ENCODE peak calls at places on chromosomes 13 and 19, in ten cellular contexts. U, N, T, K, W, E, O, C, J and I are unnamed samples.

GRCh38 chr13:23979361-23980159 is 82.3 kb upstream of the C1QTNF9B start:
- DNase-seq in U (peak; percentile 41), N (peak; percentile 24), T (peak; percentile 85), K (peak; percentile 82), W (peak; percentile 20), E (peak; percentile 29), O (no peak), C (peak; percentile 44), J (no peak), I (peak; percentile 69)

GRCh38 chr13:90091611-90092010 is 1255.9 kb upstream of the MIR17HG start:
- DNase-seq in U (no peak), N (no peak), T (no peak), K (no peak), W (no peak), E (no peak), O (no peak), C (no peak), J (no peak), I (no peak)

GRCh38 chr13:28286263-28286662 is 147.9 kb downstream of the PAN3 start:
- DNase-seq in U (no peak), N (no peak), T (no peak), K (no peak), W (no peak), E (no peak), O (no peak), C (no peak), J (no peak), I (no peak)

GRCh38 chr19:58406818-58407657 is 1.4 kb upstream of the ZNF584 start:
- DNase-seq in U (no peak), N (no peak), T (no peak), K (no peak), W (no peak), E (peak; percentile 33), O (no peak), C (no peak), J (no peak), I (no peak)

GRCh38 chr19:28820289-28820688 is 392.7 kb downstream of the UQCRFS1 start:
- DNase-seq in U (no peak), N (no peak), T (no peak), K (no peak), W (no peak), E (no peak), O (no peak), C (no peak), J (no peak), I (no peak)

GRCh38 chr19:3606174-3606689 is 443 bp downstream of the TBXA2R start:
- DNase-seq in U (peak; percentile 52), N (no peak), T (peak; percentile 78), K (no peak), W (no peak), E (no peak), O (no peak), C (peak; percentile 52), J (no peak), I (no peak)

GRCh38 chr13:112904436-112904960 is 64.5 kb upstream of the MCF2L start:
- DNase-seq in U (no peak), N (no peak), T (no peak), K (no peak), W (no peak), E (no peak), O (no peak), C (no peak), J (no peak), I (no peak)

GRCh38 chr19:57947419-57948134 is at the start of gene ZNF256:
- DNase-seq in U (peak; percentile 95), N (peak; percentile 93), T (peak; percentile 97), K (peak; percentile 93), W (peak; percentile 86), E (peak; percentile 86), O (peak; percentile 71), C (peak; percentile 95), J (peak; percentile 92), I (no peak)

GRCh38 chr13:37443538-37443937 is 155.0 kb downstream of the POSTN start:
- DNase-seq in U (no peak), N (no peak), T (no peak), K (peak; percentile 90), W (no peak), E (peak; percentile 99), O (no peak), C (no peak), J (no peak), I (peak; percentile 49)

GRCh38 chr19:31271569-31271911 is 77.7 kb downstream of the TSHZ3 start:
- DNase-seq in U (no peak), N (no peak), T (no peak), K (no peak), W (no peak), E (no peak), O (no peak), C (no peak), J (no peak), I (no peak)

GRCh38 chr19:28324275-28325060 is 888.5 kb downstream of the UQCRFS1 start:
- DNase-seq in U (no peak), N (no peak), T (no peak), K (no peak), W (no peak), E (no peak), O (no peak), C (no peak), J (no peak), I (no peak)

GRCh38 chr19:34881982-34882381 is 44.7 kb upstream of the ZNF30 start:
- DNase-seq in U (no peak), N (no peak), T (no peak), K (peak; percentile 24), W (no peak), E (peak; percentile 30), O (no peak), C (no peak), J (no peak), I (peak; percentile 3)

GRCh38 chr19:56167064-56167578 is 8.7 kb upstream of the GALP start:
- DNase-seq in U (no peak), N (no peak), T (no peak), K (no peak), W (no peak), E (peak; percentile 7), O (no peak), C (no peak), J (no peak), I (peak; percentile 41)